ENCODE peak calls at places on chromosomes 5 and 9, in eight cellular contexts. M is HEK293T, N is A549, D is AG09309, U is GM20000, Y is AG04450, A is stromal cell of bone marrow, G is PC-9. B is an unnamed sample.

GRCh38 chr5:154478224-154478565 is at the start of gene HAND1:
- DNase-seq in M (peak), N (peak), D (no peak), U (no peak), Y (no peak), A (no peak), G (no peak), B (no peak)

GRCh38 chr5:33321026-33321425 is 119.7 kb upstream of the TARS1 start:
- DNase-seq in M (no peak), N (peak), D (peak), U (no peak), Y (peak), A (peak), G (no peak), B (peak)

GRCh38 chr5:77924081-77924480 is 147.9 kb upstream of the TBCA start:
- DNase-seq in M (no peak), N (no peak), D (no peak), U (no peak), Y (no peak), A (no peak), G (no peak), B (no peak)

GRCh38 chr9:91898451-91899433 is 51.3 kb downstream of the ROR2 start:
- DNase-seq in M (no peak), N (no peak), D (no peak), U (no peak), Y (no peak), A (no peak), G (no peak), B (no peak)

GRCh38 chr9:3290231-3290840 is 235.5 kb downstream of the RFX3 start:
- DNase-seq in M (no peak), N (no peak), D (no peak), U (no peak), Y (no peak), A (no peak), G (no peak), B (no peak)

GRCh38 chr5:169020102-169020501 is 280.8 kb downstream of the SLIT3 start:
- DNase-seq in M (peak), N (peak), D (no peak), U (no peak), Y (no peak), A (no peak), G (no peak), B (no peak)

GRCh38 chr5:111404270-111404769 is 108.0 kb downstream of the STARD4 start:
- DNase-seq in M (no peak), N (no peak), D (no peak), U (no peak), Y (no peak), A (no peak), G (no peak), B (no peak)

GRCh38 chr5:41346609-41347008 is 133.3 kb upstream of the C6 start:
- DNase-seq in M (no peak), N (peak), D (no peak), U (no peak), Y (no peak), A (no peak), G (no peak), B (no peak)

GRCh38 chr5:34656001-34656699 is at the start of gene RAI14:
- DNase-seq in M (peak), N (peak), D (no peak), U (peak), Y (peak), A (peak), G (peak), B (peak)

GRCh38 chr5:88813805-88814584 is 69.0 kb downstream of the MEF2C start:
- DNase-seq in M (no peak), N (no peak), D (no peak), U (no peak), Y (no peak), A (no peak), G (no peak), B (no peak)

GRCh38 chr5:123460296-123460729 is 37.1 kb upstream of the CEP120 start:
- DNase-seq in M (peak), N (peak), D (no peak), U (no peak), Y (no peak), A (no peak), G (peak), B (no peak)

GRCh38 chr5:174491761-174492350 is 232.5 kb upstream of the MSX2 start:
- DNase-seq in M (no peak), N (no peak), D (no peak), U (no peak), Y (no peak), A (no peak), G (peak), B (no peak)

GRCh38 chr5:90379652-90380051 is 29.9 kb downstream of the CETN3 start:
- DNase-seq in M (no peak), N (no peak), D (no peak), U (no peak), Y (no peak), A (no peak), G (no peak), B (no peak)

GRCh38 chr5:131720714-131721113 is 76.1 kb downstream of the FNIP1 start:
- DNase-seq in M (no peak), N (no peak), D (no peak), U (no peak), Y (no peak), A (peak), G (no peak), B (no peak)

GRCh38 chr9:96654450-96655197 is 493 bp downstream of the PRXL2C start:
- DNase-seq in M (peak), N (peak), D (peak), U (peak), Y (peak), A (peak), G (peak), B (no peak)

GRCh38 chr5:44398382-44398781 is 9.2 kb upstream of the FGF10 start:
- DNase-seq in M (no peak), N (no peak), D (no peak), U (no peak), Y (no peak), A (no peak), G (no peak), B (no peak)

GRCh38 chr5:76582252-76583162 is 40.7 kb downstream of the F2RL2 start:
- DNase-seq in M (no peak), N (no peak), D (no peak), U (peak), Y (no peak), A (peak), G (no peak), B (no peak)

GRCh38 chr9:79053613-79054012 is 518.2 kb upstream of the TLE4 start:
- DNase-seq in M (no peak), N (no peak), D (no peak), U (no peak), Y (no peak), A (no peak), G (no peak), B (no peak)

B was measured in vagina.